ENCODE peak calls at places on chromosomes 11 and 22, in four cellular contexts. One of them, this sample, is unnamed.
A peak's percentile ranks its signal among the peaks of the same experiment; 100 is the strongest.

GRCh38 chr11:10838083-10838482 is 19.8 kb downstream of the ZBED5 start:
- DNase-seq in GM23338: no peak
- DNase-seq in CD8-positive, alpha-beta T cell: no peak
- DNase-seq in stimulated activated effector memory CD8-positive, alpha-beta T cell treated with anti-CD3 and anti-CD28 coated beads, Interleukin-12 subunit alpha, Interleukin-12 subunit beta, amount 100 ng/mL, for 72 hours: no peak
- DNase-seq in this sample: no peak

GRCh38 chr11:75733346-75734107 is 15.9 kb downstream of the MOGAT2 start:
- DNase-seq in CD8-positive, alpha-beta T cell: no peak
- DNase-seq in GM23338: no peak
- DNase-seq in stimulated activated effector memory CD8-positive, alpha-beta T cell treated with anti-CD3 and anti-CD28 coated beads, Interleukin-12 subunit alpha, Interleukin-12 subunit beta, amount 100 ng/mL, for 72 hours: no peak
- DNase-seq in this sample: peak; percentile 13

GRCh38 chr22:33975841-33976240 is 55.6 kb upstream of the LARGE1 start:
- DNase-seq in stimulated activated effector memory CD8-positive, alpha-beta T cell treated with anti-CD3 and anti-CD28 coated beads, Interleukin-12 subunit alpha, Interleukin-12 subunit beta, amount 100 ng/mL, for 72 hours: no peak
- DNase-seq in CD8-positive, alpha-beta T cell: no peak
- DNase-seq in GM23338: no peak
- DNase-seq in this sample: no peak

GRCh38 chr11:32420937-32421532 is 14.3 kb downstream of the WT1 start:
- DNase-seq in CD8-positive, alpha-beta T cell: no peak
- DNase-seq in GM23338: no peak
- DNase-seq in stimulated activated effector memory CD8-positive, alpha-beta T cell treated with anti-CD3 and anti-CD28 coated beads, Interleukin-12 subunit alpha, Interleukin-12 subunit beta, amount 100 ng/mL, for 72 hours: no peak
- DNase-seq in this sample: peak; percentile 53

GRCh38 chr11:73931039-73931645 is 19.7 kb upstream of the DNAJB13 start:
- DNase-seq in CD8-positive, alpha-beta T cell: no peak
- DNase-seq in GM23338: peak; percentile 90
- DNase-seq in stimulated activated effector memory CD8-positive, alpha-beta T cell treated with anti-CD3 and anti-CD28 coated beads, Interleukin-12 subunit alpha, Interleukin-12 subunit beta, amount 100 ng/mL, for 72 hours: no peak
- DNase-seq in this sample: peak; percentile 79

GRCh38 chr22:26588749-26589366 is 1.1 kb downstream of the TPST2 start:
- DNase-seq in stimulated activated effector memory CD8-positive, alpha-beta T cell treated with anti-CD3 and anti-CD28 coated beads, Interleukin-12 subunit alpha, Interleukin-12 subunit beta, amount 100 ng/mL, for 72 hours: no peak
- DNase-seq in CD8-positive, alpha-beta T cell: no peak
- DNase-seq in GM23338: no peak
- DNase-seq in this sample: no peak

GRCh38 chr22:45329536-45329936 is 19.8 kb downstream of the FAM118A start:
- DNase-seq in GM23338: no peak
- DNase-seq in CD8-positive, alpha-beta T cell: no peak
- DNase-seq in stimulated activated effector memory CD8-positive, alpha-beta T cell treated with anti-CD3 and anti-CD28 coated beads, Interleukin-12 subunit alpha, Interleukin-12 subunit beta, amount 100 ng/mL, for 72 hours: no peak
- DNase-seq in this sample: no peak

GRCh38 chr22:42621505-42622002 is 6.9 kb upstream of the POLDIP3 start:
- DNase-seq in stimulated activated effector memory CD8-positive, alpha-beta T cell treated with anti-CD3 and anti-CD28 coated beads, Interleukin-12 subunit alpha, Interleukin-12 subunit beta, amount 100 ng/mL, for 72 hours: peak; percentile 76
- DNase-seq in CD8-positive, alpha-beta T cell: peak; percentile 57
- DNase-seq in GM23338: peak; percentile 96
- DNase-seq in this sample: peak; percentile 79

GRCh38 chr11:122071680-122072321 is 44.2 kb downstream of the BLID start:
- DNase-seq in CD8-positive, alpha-beta T cell: no peak
- DNase-seq in stimulated activated effector memory CD8-positive, alpha-beta T cell treated with anti-CD3 and anti-CD28 coated beads, Interleukin-12 subunit alpha, Interleukin-12 subunit beta, amount 100 ng/mL, for 72 hours: no peak
- DNase-seq in GM23338: peak; percentile 12
- DNase-seq in this sample: no peak

GRCh38 chr11:104549019-104549418 is 349.2 kb downstream of the CASP12 start:
- DNase-seq in GM23338: no peak
- DNase-seq in CD8-positive, alpha-beta T cell: no peak
- DNase-seq in stimulated activated effector memory CD8-positive, alpha-beta T cell treated with anti-CD3 and anti-CD28 coated beads, Interleukin-12 subunit alpha, Interleukin-12 subunit beta, amount 100 ng/mL, for 72 hours: no peak
- DNase-seq in this sample: peak; percentile 5